ENCODE peak calls at places on chromosomes 13 and 19, in seven cellular contexts. O is neural crest cell, A is body of pancreas, H is AG09319, B is right lobe of liver, X is lower leg skin, K is AG10803. Y is an unnamed sample.

GRCh38 chr19:36236304-36236945 is 21.5 kb downstream of the ZNF146 start:
- DNase-seq in B (no peak), A (no peak), X (no peak), O (no peak), K (no peak), H (no peak), Y (no peak)

GRCh38 chr13:29464105-29464679 is 131.3 kb downstream of the SLC7A1 start:
- DNase-seq in H (no peak), K (no peak), X (no peak), O (no peak), B (no peak), A (no peak), Y (no peak)

GRCh38 chr13:33140161-33140560 is 123.9 kb downstream of the KL start:
- DNase-seq in X (no peak), A (no peak), K (no peak), B (no peak), H (no peak), O (no peak), Y (no peak)

GRCh38 chr19:29549105-29550070 is 23.6 kb downstream of the VSTM2B start:
- DNase-seq in X (no peak), K (no peak), B (no peak), H (no peak), A (no peak), O (no peak), Y (no peak)

GRCh38 chr19:55536951-55537740 is at the start of gene SBK2:
- DNase-seq in X (no peak), A (no peak), O (peak; percentile 48), H (no peak), K (no peak), B (no peak), Y (peak; percentile 64)

GRCh38 chr13:76552373-76552772 is 333.8 kb downstream of the KCTD12 start:
- DNase-seq in K (no peak), B (no peak), A (no peak), H (no peak), O (no peak), X (no peak), Y (no peak)

GRCh38 chr13:91313103-91313502 is 34.4 kb upstream of the MIR17HG start:
- DNase-seq in K (peak; percentile 26), B (no peak), X (no peak), H (no peak), O (no peak), A (peak; percentile 22), Y (no peak)

GRCh38 chr13:101289764-101290163 is 126.5 kb downstream of the NALCN start:
- DNase-seq in H (no peak), K (peak; percentile 50), X (no peak), B (no peak), A (peak; percentile 60), O (peak; percentile 64), Y (peak; percentile 92)

GRCh38 chr13:94415484-94415883 is 64.0 kb downstream of the DCT start:
- DNase-seq in A (no peak), O (no peak), X (no peak), B (no peak), H (no peak), K (no peak), Y (no peak)

GRCh38 chr19:7366701-7367420 is 18.1 kb downstream of the ARHGEF18 start:
- DNase-seq in K (peak; percentile 34), A (peak; percentile 26), X (no peak), O (no peak), H (no peak), B (no peak), Y (no peak)

GRCh38 chr19:7368456-7368855 is 19.7 kb downstream of the ARHGEF18 start:
- DNase-seq in K (no peak), B (no peak), H (no peak), X (no peak), A (peak; percentile 23), O (no peak), Y (no peak)

GRCh38 chr19:7360393-7360984 is 11.8 kb downstream of the ARHGEF18 start:
- DNase-seq in X (no peak), H (no peak), A (no peak), K (no peak), O (no peak), B (no peak), Y (no peak)

GRCh38 chr19:7358102-7358597 is 9.4 kb downstream of the ARHGEF18 start:
- DNase-seq in X (no peak), H (no peak), A (no peak), K (no peak), B (no peak), O (no peak), Y (no peak)

GRCh38 chr19:7363225-7363624 is 14.5 kb downstream of the ARHGEF18 start:
- DNase-seq in X (no peak), A (no peak), O (no peak), H (no peak), B (no peak), K (no peak), Y (no peak)
- TF ChIP-seq CTCF in X (no peak), A (no peak), O (no peak), H (no peak), B (no peak), K (no peak), Y (no peak)

DNA sequence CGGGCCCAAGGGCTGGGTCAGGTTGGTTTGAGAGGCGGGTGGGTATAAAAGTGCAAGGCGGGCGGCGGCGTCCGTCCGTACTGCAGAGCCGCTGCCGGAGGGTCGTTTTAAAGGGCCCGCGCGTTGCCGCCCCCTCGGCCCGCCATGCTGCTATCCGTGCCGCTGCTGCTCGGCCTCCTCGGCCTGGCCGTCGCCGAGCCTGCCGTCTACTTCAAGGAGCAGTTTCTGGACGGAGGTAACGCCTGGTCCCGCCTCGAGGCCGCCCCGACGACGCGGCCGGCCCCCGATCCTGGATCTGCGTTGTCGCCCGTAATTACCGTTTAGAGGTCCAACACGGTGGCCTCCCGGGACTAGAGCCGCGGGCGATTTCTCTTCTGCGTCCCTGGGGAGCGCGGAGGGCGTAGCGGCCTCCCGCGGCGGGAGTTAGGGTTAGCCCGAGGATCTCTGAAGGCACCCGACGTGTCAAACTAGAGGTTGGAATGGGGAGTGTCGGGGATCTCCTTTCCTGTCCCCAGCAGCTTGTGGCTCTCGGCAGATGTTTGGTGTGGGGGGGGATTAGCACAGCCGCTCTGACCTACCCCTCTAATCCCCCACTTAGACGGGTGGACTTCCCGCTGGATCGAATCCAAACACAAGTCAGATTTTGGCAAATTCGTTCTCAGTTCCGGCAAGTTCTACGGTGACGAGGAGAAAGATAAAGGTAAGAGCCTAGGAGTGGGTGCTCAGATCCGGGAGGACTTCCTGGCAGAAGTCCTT is at the start of gene CALR:
- DNase-seq in H (no peak), K (peak; percentile 44), B (no peak), O (no peak), X (no peak), A (peak; percentile 47), Y (no peak)
- TF ChIP-seq CTCF in H (peak; percentile 11), K (peak; percentile 36), B (no peak), O (peak; percentile 48), X (no peak), A (peak; percentile 48), Y (no peak)

DNA sequence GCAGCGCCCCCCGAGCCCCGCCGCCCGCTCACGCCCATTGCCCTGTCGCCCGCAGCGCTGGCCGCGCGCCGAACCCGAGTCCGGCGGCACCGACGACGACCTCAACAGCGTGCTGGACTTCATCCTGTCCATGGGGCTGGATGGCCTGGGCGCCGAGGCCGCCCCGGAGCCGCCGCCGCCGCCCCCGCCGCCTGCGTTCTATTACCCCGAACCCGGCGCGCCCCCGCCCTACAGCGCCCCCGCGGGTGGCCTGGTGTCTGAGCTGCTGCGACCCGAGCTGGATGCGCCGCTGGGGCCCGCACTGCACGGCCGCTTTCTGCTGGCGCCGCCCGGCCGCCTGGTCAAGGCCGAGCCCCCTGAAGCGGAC is 518 bp downstream of the KLF2 start:
- DNase-seq in A (no peak), K (peak; percentile 31), H (no peak), O (peak; percentile 32), X (no peak), B (no peak), Y (peak; percentile 60)
- TF ChIP-seq CTCF in A (no peak), K (peak; percentile 4), H (peak; percentile 2), O (peak; percentile 23), X (no peak), B (peak; percentile 23), Y (no peak)

GRCh38 chr13:114023716-114024602 is 50.1 kb upstream of the C13orf46 start:
- DNase-seq in K (no peak), A (no peak), O (no peak), X (no peak), B (peak; percentile 37), H (no peak), Y (peak; percentile 7)
- TF ChIP-seq CTCF in K (no peak), A (no peak), O (no peak), X (no peak), B (no peak), H (no peak), Y (no peak)

GRCh38 chr19:18674616-18675015 is 8.9 kb upstream of the CRTC1 start:
- DNase-seq in H (no peak), A (no peak), O (no peak), B (no peak), K (no peak), X (no peak), Y (no peak)

GRCh38 chr19:18671303-18672043 is 12.0 kb upstream of the CRTC1 start:
- DNase-seq in X (no peak), K (no peak), B (no peak), H (no peak), A (no peak), O (no peak), Y (no peak)

GRCh38 chr19:18672044-18672451 is 11.4 kb upstream of the CRTC1 start:
- DNase-seq in A (no peak), O (no peak), H (no peak), X (no peak), B (no peak), K (no peak), Y (no peak)

GRCh38 chr19:18670313-18670712 is 13.2 kb upstream of the CRTC1 start:
- DNase-seq in B (no peak), O (no peak), K (no peak), X (no peak), H (no peak), A (no peak), Y (no peak)

GRCh38 chr19:18672606-18673337 is 10.7 kb upstream of the CRTC1 start:
- DNase-seq in K (peak; percentile 25), O (no peak), A (no peak), H (no peak), B (no peak), X (no peak), Y (no peak)
- TF ChIP-seq CTCF in K (peak; percentile 37), O (no peak), A (no peak), H (peak; percentile 51), B (no peak), X (no peak), Y (no peak)